ENCODE peak calls at places on chromosomes 4 and X, in seven cellular contexts. Z is nephron progenitor cell, Q is tibial artery, H is upper lobe of right lung, G is progenitor cell of endocrine pancreas, R is A549, T is GM12865. K is an unnamed sample.
A peak's percentile ranks its signal among the peaks of the same experiment; 100 is the strongest.

GRCh38 chr4:125283702-125284279 is 31.0 kb upstream of the FAT4 start:
- DNase-seq in Z (peak; percentile 12), Q (no peak), H (no peak), G (no peak), R (peak; percentile 36), T (peak; percentile 26), K (no peak)

GRCh38 chr4:63563288-63564014 is 845.8 kb downstream of the TECRL start:
- DNase-seq in Z (no peak), Q (no peak), H (no peak), G (no peak), R (peak; percentile 5), T (no peak), K (no peak)

GRCh38 chr4:57158762-57159161 is 48.6 kb upstream of the IGFBP7 start:
- DNase-seq in Z (no peak), Q (no peak), H (no peak), G (no peak), R (no peak), T (no peak), K (no peak)

GRCh38 chr4:93788712-93789111 is 39.8 kb upstream of the ATOH1 start:
- DNase-seq in Z (no peak), Q (no peak), H (no peak), G (no peak), R (peak; percentile 43), T (peak; percentile 31), K (no peak)

GRCh38 chr4:148834804-148835598 is 392.8 kb upstream of the NR3C2 start:
- DNase-seq in Z (no peak), Q (no peak), H (peak; percentile 72), G (no peak), R (peak; percentile 6), T (no peak), K (no peak)

GRCh38 chr4:139481465-139481864 is 27.5 kb downstream of the RAB33B start:
- DNase-seq in Z (no peak), Q (no peak), H (no peak), G (no peak), R (no peak), T (no peak), K (no peak)

GRCh38 chrX:40644175-40644574 is 3.2 kb downstream of the CXorf38 start:
- DNase-seq in Z (no peak), Q (no peak), H (no peak), G (no peak), R (no peak), T (no peak), K (no peak)

GRCh38 chr4:115275615-115276014 is 162.2 kb upstream of the NDST4 start:
- DNase-seq in Z (no peak), Q (no peak), H (no peak), G (no peak), R (no peak), T (no peak), K (no peak)

GRCh38 chrX:49951524-49952193 is 29.3 kb downstream of the CLCN5 start:
- DNase-seq in Z (no peak), Q (no peak), H (no peak), G (no peak), R (no peak), T (no peak), K (no peak)

GRCh38 chrX:150765782-150766350 is 72.7 kb downstream of the MTMR1 start:
- DNase-seq in Z (no peak), Q (no peak), H (no peak), G (no peak), R (no peak), T (no peak), K (no peak)

GRCh38 chr4:75101906-75102888 is 169.3 kb downstream of the PARM1 start:
- DNase-seq in Z (no peak), Q (no peak), H (no peak), G (no peak), R (no peak), T (peak; percentile 50), K (no peak)

GRCh38 chr4:128751354-128751753 is 58.1 kb upstream of the JADE1 start:
- DNase-seq in Z (no peak), Q (no peak), H (no peak), G (no peak), R (no peak), T (no peak), K (no peak)

GRCh38 chrX:154719132-154719675 is 31.7 kb downstream of the GAB3 start:
- DNase-seq in Z (no peak), Q (no peak), H (no peak), G (no peak), R (no peak), T (no peak), K (no peak)

GRCh38 chrX:51860679-51861078 is 32.7 kb upstream of the MAGED1 start:
- DNase-seq in Z (no peak), Q (no peak), H (no peak), G (no peak), R (peak; percentile 25), T (peak; percentile 0), K (peak; percentile 1)

GRCh38 chr4:133151681-133152329 is 2.7 kb downstream of the PCDH10 start:
- DNase-seq in Z (peak; percentile 70), Q (peak; percentile 66), H (no peak), G (peak; percentile 49), R (peak; percentile 3), T (no peak), K (peak; percentile 39)

GRCh38 chrX:97132654-97133415 is 249.1 kb downstream of the RPA4 start:
- DNase-seq in Z (no peak), Q (no peak), H (no peak), G (no peak), R (no peak), T (no peak), K (no peak)

GRCh38 chr4:40189997-40190396 is 6.8 kb upstream of the RHOH start:
- DNase-seq in Z (no peak), Q (no peak), H (no peak), G (no peak), R (peak; percentile 58), T (peak; percentile 71), K (no peak)

GRCh38 chrX:103467156-103467555 is 52.1 kb downstream of the RAB40A start:
- DNase-seq in Z (no peak), Q (no peak), H (no peak), G (no peak), R (no peak), T (no peak), K (no peak)

GRCh38 chr4:36174570-36174969 is 69.7 kb downstream of the ARAP2 start:
- DNase-seq in Z (no peak), Q (no peak), H (no peak), G (no peak), R (no peak), T (no peak), K (no peak)

GRCh38 chr4:36178489-36178888 is 65.8 kb downstream of the ARAP2 start:
- DNase-seq in Z (no peak), Q (no peak), H (no peak), G (no peak), R (no peak), T (no peak), K (no peak)

GRCh38 chr4:36183232-36183631 is 61.1 kb downstream of the ARAP2 start:
- DNase-seq in Z (no peak), Q (no peak), H (no peak), G (no peak), R (no peak), T (no peak), K (no peak)

GRCh38 chr4:36173923-36174322 is 70.4 kb downstream of the ARAP2 start:
- DNase-seq in Z (no peak), Q (no peak), H (no peak), G (no peak), R (no peak), T (no peak), K (no peak)

DNA sequence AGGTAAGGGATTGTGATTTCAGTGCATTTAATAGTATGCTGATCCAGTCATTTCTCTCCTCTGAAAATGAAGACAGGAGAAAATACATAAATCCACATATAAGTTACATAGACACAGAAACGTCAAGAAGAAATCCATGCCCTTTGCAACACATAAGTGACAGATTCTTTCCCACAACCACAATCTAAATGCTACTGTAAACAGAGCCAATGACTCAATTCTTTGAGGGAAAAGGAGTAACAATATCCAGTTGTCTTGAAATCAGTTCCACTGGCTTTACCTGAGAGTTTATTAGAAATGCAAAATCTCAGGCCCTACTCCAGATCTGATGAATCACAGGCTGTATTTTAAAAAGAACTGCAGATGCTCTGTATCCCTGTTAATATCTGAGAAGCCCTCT is 66.4 kb downstream of the ARAP2 start:
- DNase-seq in Z (no peak), Q (no peak), H (no peak), G (no peak), R (no peak), T (no peak), K (no peak)
- TF ChIP-seq CTCF in Z (no peak), Q (no peak), H (no peak), G (no peak), R (no peak), T (no peak), K (no peak)

GRCh38 chr4:43782391-43782790 is 666.2 kb downstream of the KCTD8 start:
- DNase-seq in Z (no peak), Q (no peak), H (no peak), G (no peak), R (no peak), T (no peak), K (no peak)
- TF ChIP-seq CTCF in Z (no peak), Q (no peak), H (no peak), G (no peak), R (no peak), T (no peak), K (no peak)

DNA sequence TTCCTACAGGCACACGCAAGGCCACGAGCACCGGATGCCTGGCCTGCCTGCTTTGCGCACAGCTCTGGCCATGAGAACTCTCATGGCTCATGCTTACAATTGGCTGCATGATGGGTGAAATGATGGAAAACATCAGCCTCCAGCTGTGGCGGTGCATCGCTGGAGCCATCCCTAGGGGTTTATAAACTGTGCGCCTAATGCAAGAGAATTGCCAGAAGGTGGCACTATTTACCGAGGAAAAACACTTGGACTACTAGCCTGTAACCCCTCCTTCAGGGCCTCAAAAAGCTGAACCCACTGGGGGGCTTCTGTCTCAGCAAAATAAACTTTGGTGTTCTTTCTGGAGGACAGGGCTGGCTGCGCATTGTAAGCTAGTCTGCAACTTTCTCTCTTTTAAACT is 51.9 kb downstream of the PHKA2 start:
- DNase-seq in Z (peak; percentile 6), Q (no peak), H (no peak), G (no peak), R (peak; percentile 35), T (peak; percentile 17), K (no peak)
- TF ChIP-seq CTCF in Z (peak; percentile 25), Q (peak; percentile 25), H (peak; percentile 31), G (peak; percentile 44), R (peak; percentile 67), T (peak; percentile 11), K (peak; percentile 60)

DNA sequence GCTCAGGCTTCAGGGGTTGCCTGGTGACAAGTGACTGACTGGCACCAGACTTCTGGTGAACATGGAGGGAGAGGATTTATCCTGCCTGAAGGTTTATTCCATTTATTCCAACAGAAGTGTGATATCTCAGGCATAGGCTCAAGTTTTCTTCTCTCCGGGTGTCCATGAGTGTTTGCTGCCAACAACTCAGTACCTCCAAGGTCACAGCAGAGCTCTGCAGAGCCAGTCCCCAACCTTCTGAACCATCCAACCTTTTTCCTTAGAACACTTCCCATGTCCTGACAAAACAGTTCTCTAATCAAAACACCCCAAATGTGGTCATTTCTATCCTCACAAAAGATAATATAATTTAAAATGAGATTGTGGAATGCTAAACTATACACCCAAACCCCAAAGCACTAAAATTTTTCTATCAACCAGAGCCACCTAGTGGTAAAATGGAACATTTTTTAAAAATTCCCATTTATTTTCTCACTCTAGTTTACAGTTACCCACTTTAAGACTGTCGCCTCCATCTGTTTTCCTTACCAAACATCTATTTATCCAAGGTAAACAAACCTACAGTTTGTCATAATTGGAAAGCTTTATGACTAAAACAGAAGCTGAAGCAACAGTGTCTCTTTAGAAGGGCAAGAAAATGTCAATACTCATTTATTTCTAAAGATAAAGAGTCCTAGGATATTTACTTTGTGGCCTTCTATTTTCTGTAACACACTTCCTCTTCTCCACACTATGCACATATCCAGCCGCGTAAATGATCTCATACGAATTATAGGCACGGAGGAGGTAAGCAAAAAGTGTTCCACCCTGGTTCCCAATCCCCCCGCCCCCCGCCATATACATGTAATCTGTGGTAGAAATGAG is 39.5 kb downstream of the TMEM154 start:
- DNase-seq in Z (no peak), Q (no peak), H (no peak), G (no peak), R (peak; percentile 20), T (no peak), K (no peak)
- TF ChIP-seq CTCF in Z (peak; percentile 62), Q (peak; percentile 47), H (peak; percentile 64), G (peak; percentile 74), R (peak; percentile 69), T (peak; percentile 34), K (peak; percentile 85)